ENCODE peak calls at places on chromosomes 1 and 21, in seven cellular contexts. Y, Q, V, J, O, U and D are unnamed samples.

GRCh38 chr21:39523930-39524329 is 72.2 kb downstream of the SH3BGR start:
- DNase-seq in Y (no peak), Q (no peak), V (no peak), J (no peak), O (no peak), U (no peak), D (no peak)

GRCh38 chr1:162323023-162323422 is 53.6 kb downstream of the SPATA46 start:
- DNase-seq in Y (no peak), Q (no peak), V (no peak), J (no peak), O (no peak), U (no peak), D (no peak)

GRCh38 chr1:8363186-8363585 is 45.3 kb downstream of the SLC45A1 start:
- DNase-seq in Y (no peak), Q (no peak), V (no peak), J (no peak), O (no peak), U (no peak), D (no peak)

GRCh38 chr1:235917267-235917811 is 50.6 kb upstream of the LYST start:
- DNase-seq in Y (peak; percentile 100), Q (peak; percentile 30), V (no peak), J (peak; percentile 75), O (peak; percentile 59), U (no peak), D (no peak)

GRCh38 chr1:68143633-68144032 is 88.7 kb downstream of the WLS start:
- DNase-seq in Y (no peak), Q (no peak), V (no peak), J (no peak), O (no peak), U (no peak), D (no peak)

GRCh38 chr1:23393706-23394105 is 24.1 kb upstream of the ZNF436 start:
- DNase-seq in Y (peak; percentile 93), Q (no peak), V (no peak), J (peak; percentile 86), O (peak; percentile 92), U (no peak), D (no peak)

GRCh38 chr1:230877924-230878583 is 9.7 kb upstream of the C1orf198 start:
- DNase-seq in Y (no peak), Q (no peak), V (no peak), J (no peak), O (no peak), U (no peak), D (no peak)

GRCh38 chr21:38751379-38752050 is 54.2 kb upstream of the ETS2 start:
- DNase-seq in Y (no peak), Q (no peak), V (no peak), J (peak; percentile 70), O (no peak), U (no peak), D (no peak)

GRCh38 chr1:231695439-231696255 is 69.1 kb downstream of the DISC1 start:
- DNase-seq in Y (no peak), Q (no peak), V (no peak), J (no peak), O (no peak), U (no peak), D (no peak)

GRCh38 chr1:196577386-196577785 is 30.9 kb downstream of the KCNT2 start:
- DNase-seq in Y (no peak), Q (no peak), V (no peak), J (no peak), O (no peak), U (no peak), D (no peak)

GRCh38 chr1:75130865-75131592 is 3.2 kb upstream of the LHX8 start:
- DNase-seq in Y (no peak), Q (no peak), V (no peak), J (no peak), O (no peak), U (peak; percentile 16), D (peak; percentile 80)

GRCh38 chr1:236016782-236017400 is 48.0 kb downstream of the NID1 start:
- DNase-seq in Y (peak; percentile 53), Q (no peak), V (no peak), J (no peak), O (no peak), U (no peak), D (no peak)

GRCh38 chr1:212520746-212521145 is 87.8 kb upstream of the ATF3 start:
- DNase-seq in Y (no peak), Q (no peak), V (no peak), J (no peak), O (no peak), U (no peak), D (no peak)

GRCh38 chr1:248670003-248670402 is 14.7 kb upstream of the OR2T27 start:
- DNase-seq in Y (no peak), Q (no peak), V (no peak), J (no peak), O (no peak), U (no peak), D (no peak)

GRCh38 chr1:179816196-179816960 is 61.2 kb downstream of the TOR1AIP2 start:
- DNase-seq in Y (no peak), Q (no peak), V (no peak), J (peak; percentile 79), O (peak; percentile 71), U (no peak), D (no peak)

GRCh38 chr1:59604191-59604590 is 210.6 kb upstream of the HOOK1 start:
- DNase-seq in Y (no peak), Q (no peak), V (no peak), J (no peak), O (no peak), U (no peak), D (no peak)

GRCh38 chr21:15894596-15894995 is 164.8 kb downstream of the USP25 start:
- DNase-seq in Y (no peak), Q (no peak), V (no peak), J (no peak), O (no peak), U (no peak), D (no peak)

GRCh38 chr21:45142469-45142868 is 68.1 kb downstream of the ADARB1 start:
- DNase-seq in Y (peak; percentile 66), Q (no peak), V (no peak), J (no peak), O (peak; percentile 64), U (no peak), D (peak; percentile 88)

GRCh38 chr1:93447481-93448291 is at the start of gene FNBP1L:
- DNase-seq in Y (peak; percentile 46), Q (peak; percentile 37), V (peak; percentile 89), J (peak; percentile 84), O (peak; percentile 85), U (peak; percentile 80), D (peak; percentile 94)